ENCODE peak calls at places on chromosomes 2 and 18, in seven cellular contexts. N is breast epithelium; S is activated gamma-delta T cell; C is IMR-90; H is activated naive CD4-positive, alpha-beta T cell treated with anti-CD3 and anti-CD28 coated beads, Interleukin-2, amount 10 ng/mL, durations not matched to agents 7 days and 5 days; V is COLO829; T is C1 segment of cervical spinal cord. D is an unnamed sample.

GRCh38 chr18:21071071-21071470 is 40.5 kb downstream of the ROCK1 start:
- DNase-seq in N (no peak), S (no peak), C (no peak), H (no peak), V (no peak), T (no peak), D (no peak)

GRCh38 chr2:144512421-144513272 is 7.3 kb downstream of the ZEB2 start:
- DNase-seq in N (no peak), S (no peak), C (no peak), H (no peak), V (no peak), T (no peak), D (no peak)

GRCh38 chr2:236965021-236965840 is 120.5 kb upstream of the COPS8 start:
- DNase-seq in N (no peak), S (no peak), C (no peak), H (no peak), V (no peak), T (no peak), D (no peak)

GRCh38 chr18:374735-375168 is 106.9 kb upstream of the THOC1 start:
- DNase-seq in N (no peak), S (no peak), C (no peak), H (no peak), V (no peak), T (no peak), D (no peak)

GRCh38 chr18:12960395-12960794 is 12.6 kb downstream of the SEH1L start:
- DNase-seq in N (no peak), S (no peak), C (no peak), H (no peak), V (no peak), T (no peak), D (no peak)

GRCh38 chr2:88024509-88024908 is 8.2 kb upstream of the RNU2-63P start:
- DNase-seq in N (no peak), S (no peak), C (no peak), H (no peak), V (no peak), T (no peak), D (no peak)

GRCh38 chr2:219289537-219290361 is 10.6 kb downstream of the DNAJB2 start:
- DNase-seq in N (peak), S (no peak), C (peak), H (peak), V (peak), T (peak), D (no peak)

GRCh38 chr2:1588051-1588993 is 156.0 kb downstream of the PXDN start:
- DNase-seq in N (no peak), S (no peak), C (no peak), H (no peak), V (no peak), T (no peak), D (peak)

GRCh38 chr2:37350034-37350433 is 5.6 kb downstream of the QPCT start:
- DNase-seq in N (no peak), S (no peak), C (no peak), H (no peak), V (no peak), T (no peak), D (no peak)

GRCh38 chr2:64839844-64840243 is 149.4 kb upstream of the SLC1A4 start:
- DNase-seq in N (no peak), S (no peak), C (no peak), H (peak), V (no peak), T (no peak), D (no peak)

D was measured in upper lobe of left lung.